ENCODE peak calls at places on chromosomes 7 and 10, in five cellular contexts. G is OCI-LY7; F is mesendoderm; W is endothelial cell of umbilical vein; J is CD8-positive, alpha-beta memory T cell. R is an unnamed sample.
A peak's percentile ranks its signal among the peaks of the same experiment; 100 is the strongest.

GRCh38 chr10:116026315-116026714 is 246.7 kb downstream of the GFRA1 start:
- DNase-seq in G (no peak), F (peak; percentile 44), W (no peak), J (no peak), R (no peak)

GRCh38 chr10:6409982-6410694 is 169.9 kb downstream of the PRKCQ start:
- DNase-seq in G (no peak), F (peak; percentile 67), W (peak; percentile 21), J (peak; percentile 45), R (peak; percentile 59)

GRCh38 chr7:77338883-77339629 is 77.1 kb downstream of the GSAP start:
- DNase-seq in G (no peak), F (peak; percentile 26), W (no peak), J (no peak), R (no peak)

GRCh38 chr7:40580776-40581175 is 446.0 kb downstream of the SUGCT start:
- DNase-seq in G (no peak), F (no peak), W (no peak), J (no peak), R (no peak)

GRCh38 chr10:72329290-72330058 is 25.2 kb downstream of the DNAJB12 start:
- DNase-seq in G (peak; percentile 67), F (no peak), W (no peak), J (no peak), R (no peak)

GRCh38 chr10:99711129-99711719 is 20.7 kb downstream of the COX15 start:
- DNase-seq in G (peak; percentile 62), F (peak; percentile 59), W (peak; percentile 67), J (peak; percentile 23), R (peak; percentile 36)

GRCh38 chr10:69858201-69858600 is 56.5 kb downstream of the COL13A1 start:
- DNase-seq in G (no peak), F (no peak), W (no peak), J (no peak), R (no peak)

GRCh38 chr10:3782099-3782455 is 2.9 kb downstream of the KLF6 start:
- DNase-seq in G (no peak), F (no peak), W (no peak), J (peak; percentile 56), R (peak; percentile 44)

GRCh38 chr7:35726654-35727053 is 31.7 kb upstream of the HERPUD2 start:
- DNase-seq in G (peak; percentile 52), F (no peak), W (no peak), J (no peak), R (no peak)

GRCh38 chr10:19479854-19480253 is 336.4 kb upstream of the PLXDC2 start:
- DNase-seq in G (no peak), F (no peak), W (no peak), J (no peak), R (no peak)

GRCh38 chr10:58701398-58702135 is 188.9 kb downstream of the BICC1 start:
- DNase-seq in G (no peak), F (no peak), W (no peak), J (no peak), R (no peak)

GRCh38 chr10:130372866-130373265 is 236.7 kb downstream of the GLRX3 start:
- DNase-seq in G (no peak), F (peak; percentile 50), W (no peak), J (no peak), R (no peak)

GRCh38 chr10:92699193-92699517 is 9.4 kb downstream of the HHEX start:
- DNase-seq in G (no peak), F (no peak), W (no peak), J (no peak), R (no peak)

GRCh38 chr7:100544386-100544785 is 5.4 kb downstream of the AGFG2 start:
- DNase-seq in G (no peak), F (no peak), W (no peak), J (no peak), R (no peak)

GRCh38 chr7:70752794-70753241 is 379.1 kb upstream of the GALNT17 start:
- DNase-seq in G (no peak), F (peak; percentile 76), W (no peak), J (no peak), R (no peak)

GRCh38 chr7:2670720-2671391 is 17.1 kb upstream of the AMZ1 start:
- DNase-seq in G (peak; percentile 78), F (peak; percentile 81), W (peak; percentile 35), J (peak; percentile 61), R (peak; percentile 30)

GRCh38 chr7:121960678-121961461 is 87.9 kb downstream of the PTPRZ1 start:
- DNase-seq in G (no peak), F (peak; percentile 66), W (peak; percentile 34), J (no peak), R (no peak)

GRCh38 chr10:102645388-102645740 is 1.1 kb downstream of the TRIM8 start:
- DNase-seq in G (peak; percentile 67), F (peak; percentile 68), W (peak; percentile 85), J (no peak), R (peak; percentile 45)

GRCh38 chr7:86939197-86939814 is 120.1 kb downstream of the ELAPOR2 start:
- DNase-seq in G (peak; percentile 73), F (peak; percentile 86), W (peak; percentile 87), J (peak; percentile 43), R (peak; percentile 61)

GRCh38 chr7:55964261-55964801 is at the start of gene NIPSNAP2:
- DNase-seq in G (peak; percentile 78), F (peak; percentile 66), W (peak; percentile 44), J (peak; percentile 68), R (peak; percentile 58)

GRCh38 chr7:585229-585711 is 65.6 kb upstream of the PDGFA start:
- DNase-seq in G (no peak), F (no peak), W (no peak), J (no peak), R (no peak)

GRCh38 chr10:63670291-63670898 is 149.2 kb downstream of the REEP3 start:
- DNase-seq in G (no peak), F (peak; percentile 54), W (peak; percentile 93), J (no peak), R (no peak)

GRCh38 chr10:12214763-12215218 is 18.8 kb downstream of the CDC123 start:
- DNase-seq in G (peak; percentile 76), F (peak; percentile 51), W (peak; percentile 65), J (peak; percentile 50), R (peak; percentile 36)

GRCh38 chr7:30470163-30470770 is 8.3 kb downstream of the NOD1 start:
- DNase-seq in G (no peak), F (no peak), W (peak; percentile 69), J (no peak), R (no peak)

GRCh38 chr10:126684171-126684745 is 13.8 kb upstream of the C10orf90 start:
- DNase-seq in G (no peak), F (no peak), W (no peak), J (no peak), R (no peak)

GRCh38 chr7:12162420-12163113 is 48.5 kb upstream of the TMEM106B start:
- DNase-seq in G (no peak), F (no peak), W (peak; percentile 89), J (no peak), R (no peak)

GRCh38 chr7:138074121-138074520 is 2.1 kb upstream of the AKR1D1 start:
- DNase-seq in G (no peak), F (peak; percentile 3), W (no peak), J (no peak), R (no peak)

GRCh38 chr7:68146970-68147369 is 1150.3 kb downstream of the TYW1 start:
- DNase-seq in G (no peak), F (no peak), W (no peak), J (no peak), R (no peak)

GRCh38 chr7:100694196-100694745 is at the start of gene GIGYF1:
- DNase-seq in G (peak; percentile 81), F (peak; percentile 69), W (peak; percentile 35), J (peak; percentile 69), R (peak; percentile 62)

GRCh38 chr10:1196656-1197055 is 140.5 kb downstream of the WDR37 start:
- DNase-seq in G (no peak), F (no peak), W (no peak), J (no peak), R (no peak)

GRCh38 chr10:77138541-77138940 is 499.1 kb downstream of the KCNMA1 start:
- DNase-seq in G (no peak), F (no peak), W (no peak), J (no peak), R (no peak)

GRCh38 chr7:21944616-21945373 is 904 bp downstream of the CDCA7L start:
- DNase-seq in G (peak; percentile 78), F (peak; percentile 74), W (peak; percentile 72), J (peak; percentile 33), R (no peak)

GRCh38 chr10:110363572-110364411 is 59.1 kb upstream of the SMNDC1 start:
- DNase-seq in G (no peak), F (no peak), W (no peak), J (no peak), R (no peak)

GRCh38 chr10:110358278-110358677 is 53.6 kb upstream of the SMNDC1 start:
- DNase-seq in G (no peak), F (no peak), W (no peak), J (no peak), R (no peak)

GRCh38 chr10:110361800-110362456 is 57.2 kb upstream of the SMNDC1 start:
- DNase-seq in G (no peak), F (peak; percentile 92), W (no peak), J (no peak), R (no peak)

GRCh38 chr10:110358869-110359629 is 54.3 kb upstream of the SMNDC1 start:
- DNase-seq in G (peak; percentile 50), F (peak; percentile 89), W (no peak), J (no peak), R (no peak)

GRCh38 chr10:110360857-110361474 is 56.2 kb upstream of the SMNDC1 start:
- DNase-seq in G (no peak), F (peak; percentile 56), W (no peak), J (no peak), R (no peak)
- H3K4me1 ChIP-seq in G (peaks cover 55% of the 10 kb centered on the region), F (peaks cover 11% of the 10 kb centered on the region), W (peaks cover 8% of the 10 kb centered on the region), J (peaks cover 27% of the 10 kb centered on the region), R (peaks cover 24% of the 10 kb centered on the region)

GRCh38 chr10:107915277-107915634 is 750.8 kb upstream of the SORCS1 start:
- DNase-seq in G (no peak), F (peak; percentile 20), W (no peak), J (no peak), R (no peak)

GRCh38 chr10:107918171-107918570 is 753.7 kb upstream of the SORCS1 start:
- DNase-seq in G (no peak), F (no peak), W (no peak), J (no peak), R (no peak)

GRCh38 chr10:107914450-107915276 is 750.2 kb upstream of the SORCS1 start:
- DNase-seq in G (no peak), F (peak; percentile 66), W (no peak), J (no peak), R (no peak)

GRCh38 chr10:107913317-107914294 is 749.1 kb upstream of the SORCS1 start:
- DNase-seq in G (no peak), F (peak; percentile 39), W (no peak), J (no peak), R (no peak)
- H3K4me3 ChIP-seq in G (no peak overlapping the region), F (no peak overlapping the region), W (no peak overlapping the region), J (no peak overlapping the region), R (no peak overlapping the region)

DNA sequence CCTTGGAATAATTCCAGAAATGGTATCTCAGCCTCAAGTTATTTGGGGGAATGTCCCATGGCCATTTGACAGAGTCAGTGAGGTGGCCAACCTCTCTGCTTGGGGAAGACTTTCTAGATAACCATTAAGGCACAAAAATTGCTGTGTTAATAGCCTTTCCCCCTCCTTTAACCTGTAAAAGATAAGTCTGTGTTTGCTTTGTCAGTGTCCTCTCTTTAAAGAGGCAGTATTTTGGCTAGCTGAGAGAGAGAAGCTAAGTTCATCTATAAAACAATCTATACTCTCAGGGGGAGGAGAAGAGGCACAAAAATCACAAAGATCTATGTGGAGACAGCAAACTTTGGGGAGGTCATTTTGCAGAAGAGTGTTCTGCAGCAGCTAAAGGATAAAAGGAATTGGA is 72.1 kb downstream of the PLCE1 start:
- DNase-seq in G (no peak), F (no peak), W (no peak), J (no peak), R (no peak)
- H3K4me1 ChIP-seq in G (no peaks in the 10 kb centered on the region), F (no peaks in the 10 kb centered on the region), W (no peaks in the 10 kb centered on the region), J (no peaks in the 10 kb centered on the region), R (no peaks in the 10 kb centered on the region)

GRCh38 chr7:38862666-38863065 is 46.3 kb downstream of the VPS41 start:
- DNase-seq in G (no peak), F (no peak), W (no peak), J (no peak), R (no peak)
- H3K4me3 ChIP-seq in G (no peak overlapping the region), F (no peak overlapping the region), W (no peak overlapping the region), J (no peak overlapping the region), R (no peak overlapping the region)

R was measured in naive thymus-derived CD4-positive, alpha-beta T cell.